ENCODE peak calls at places on chromosomes 1 and 21, in six cellular contexts. R is Kasumi-1; B is A549; K is activated CD8-positive, alpha-beta memory T cell treated with anti-CD3 and anti-CD28 coated beads, Interleukin-2, amount 50 U/mL, for 48 hours; A is ACHN; S is PC-9. O is an unnamed sample.

GRCh38 chr21:38806153-38806941 is 618 bp downstream of the ETS2 start:
- DNase-seq in R (no peak), B (no peak), K (peak; percentile 75), A (no peak), S (no peak), O (peak; percentile 18)

GRCh38 chr1:69913967-69914366 is 291.4 kb downstream of the LRRC40 start:
- DNase-seq in R (no peak), B (no peak), K (no peak), A (no peak), S (no peak), O (no peak)

GRCh38 chr1:47584249-47584648 is 146.4 kb downstream of the FOXD2 start:
- DNase-seq in R (no peak), B (no peak), K (no peak), A (no peak), S (no peak), O (no peak)

GRCh38 chr1:50774759-50775351 is 185.2 kb downstream of the FAF1 start:
- DNase-seq in R (peak; percentile 65), B (peak; percentile 57), K (no peak), A (peak; percentile 66), S (no peak), O (no peak)

GRCh38 chr1:26161408-26162219 is 2.7 kb downstream of the FAM110D start:
- DNase-seq in R (peak; percentile 44), B (peak; percentile 36), K (peak; percentile 76), A (peak; percentile 27), S (peak; percentile 70), O (peak; percentile 16)

GRCh38 chr1:179541774-179542173 is 34.0 kb downstream of the NPHS2 start:
- DNase-seq in R (no peak), B (no peak), K (no peak), A (no peak), S (no peak), O (no peak)

GRCh38 chr1:147771216-147772125 is 11.1 kb upstream of the GJA5 start:
- DNase-seq in R (no peak), B (no peak), K (no peak), A (no peak), S (no peak), O (no peak)

GRCh38 chr1:192805832-192806323 is 3.0 kb upstream of the RGS2 start:
- DNase-seq in R (peak; percentile 84), B (peak; percentile 84), K (no peak), A (peak; percentile 85), S (no peak), O (no peak)

GRCh38 chr21:41622831-41623548 is 115.0 kb upstream of the TMPRSS2 start:
- DNase-seq in R (no peak), B (no peak), K (peak; percentile 72), A (no peak), S (no peak), O (no peak)

GRCh38 chr1:223363057-223363855 is 720 bp downstream of the SUSD4 start:
- DNase-seq in R (no peak), B (peak; percentile 12), K (peak; percentile 60), A (no peak), S (peak; percentile 10), O (peak; percentile 18)

GRCh38 chr1:2979191-2980072 is 41.8 kb upstream of the ACTRT2 start:
- DNase-seq in R (no peak), B (no peak), K (peak; percentile 40), A (no peak), S (no peak), O (no peak)

GRCh38 chr1:241432241-241432640 is 75.2 kb upstream of the RGS7 start:
- DNase-seq in R (no peak), B (no peak), K (no peak), A (no peak), S (no peak), O (no peak)

GRCh38 chr21:45433911-45434644 is 29.1 kb downstream of the COL18A1 start:
- DNase-seq in R (no peak), B (no peak), K (no peak), A (no peak), S (no peak), O (no peak)

GRCh38 chr21:37855568-37856391 is 60.5 kb downstream of the KCNJ6 start:
- DNase-seq in R (no peak), B (no peak), K (no peak), A (no peak), S (no peak), O (no peak)

GRCh38 chr1:14685078-14685477 is 86.6 kb downstream of the KAZN start:
- DNase-seq in R (no peak), B (no peak), K (no peak), A (no peak), S (no peak), O (no peak)

GRCh38 chr1:87103099-87103498 is 188.7 kb downstream of the HS2ST1 start:
- DNase-seq in R (no peak), B (no peak), K (no peak), A (no peak), S (no peak), O (no peak)

GRCh38 chr1:64532646-64533045 is 62.7 kb downstream of the CACHD1 start:
- DNase-seq in R (no peak), B (no peak), K (no peak), A (no peak), S (no peak), O (no peak)

GRCh38 chr1:53448241-53448841 is 10.9 kb upstream of the DMRTB1 start:
- DNase-seq in R (no peak), B (no peak), K (no peak), A (peak; percentile 42), S (no peak), O (no peak)

GRCh38 chr1:174273190-174273589 is 113.9 kb downstream of the RABGAP1L start:
- DNase-seq in R (no peak), B (no peak), K (no peak), A (no peak), S (no peak), O (no peak)

GRCh38 chr1:201461193-201461657 is 7.8 kb downstream of the PHLDA3 start:
- DNase-seq in R (no peak), B (peak; percentile 93), K (no peak), A (peak; percentile 97), S (peak; percentile 81), O (no peak)

GRCh38 chr1:23719162-23719820 is 24.0 kb upstream of the ELOA start:
- DNase-seq in R (no peak), B (no peak), K (no peak), A (no peak), S (no peak), O (no peak)

GRCh38 chr21:20257052-20257451 is 741.2 kb upstream of the NCAM2 start:
- DNase-seq in R (no peak), B (no peak), K (no peak), A (no peak), S (no peak), O (no peak)